ENCODE peak calls at places on chromosome 14, in eight cellular contexts. C is stimulated activated CD4-positive, alpha-beta T cell treated with anti-CD3 and anti-CD28 coated beads, TNF-alpha, amount 100 ng/mL, for 4 hours; E is GM10248; J is iris pigment epithelial cell; Q is neuronal stem cell; T is colonic mucosa; K is neural progenitor cell; S is NCI-H2107. M is an unnamed sample.

GRCh38 chr14:93045965-93046695 is 69.6 kb downstream of the ITPK1 start:
- DNase-seq in K (no peak), T (peak), S (no peak), C (no peak), Q (no peak), J (peak), E (no peak), M (no peak)

GRCh38 chr14:54772451-54772881 is 130.2 kb downstream of the GCH1 start:
- DNase-seq in J (peak), K (no peak), T (no peak), C (no peak), Q (no peak), E (no peak), S (no peak), M (no peak)

GRCh38 chr14:90805662-90806548 is 10.3 kb downstream of the TTC7B start:
- DNase-seq in E (no peak), T (no peak), K (peak), J (peak), C (no peak), Q (no peak), S (no peak), M (no peak)

GRCh38 chr14:59829469-59829868 is 41.1 kb downstream of the RTN1 start:
- DNase-seq in S (no peak), J (peak), C (no peak), Q (no peak), E (no peak), T (no peak), K (no peak), M (no peak)

GRCh38 chr14:56555921-56556570 is 23.6 kb upstream of the TMEM260 start:
- DNase-seq in E (peak), K (peak), S (peak), T (no peak), J (peak), Q (peak), C (no peak), M (no peak)

GRCh38 chr14:36579573-36580140 is 2.8 kb downstream of the NKX2-8 start:
- DNase-seq in J (no peak), K (peak), E (no peak), C (no peak), Q (no peak), S (no peak), T (no peak), M (no peak)

GRCh38 chr14:101845896-101846295 is 84.4 kb downstream of the PPP2R5C start:
- DNase-seq in E (no peak), J (no peak), S (no peak), T (no peak), C (no peak), Q (no peak), K (no peak), M (no peak)

GRCh38 chr14:94867931-94868597 is 98.2 kb upstream of the GSC start:
- DNase-seq in J (no peak), S (no peak), Q (no peak), K (peak), C (no peak), T (no peak), E (no peak), M (no peak)

GRCh38 chr14:90624228-90624627 is 192.0 kb downstream of the TTC7B start:
- DNase-seq in J (peak), Q (no peak), T (no peak), E (no peak), S (no peak), K (no peak), C (no peak), M (no peak)

GRCh38 chr14:58752782-58753181 is 115.0 kb downstream of the DACT1 start:
- DNase-seq in K (no peak), E (no peak), S (no peak), J (no peak), C (no peak), T (peak), Q (no peak), M (no peak)

GRCh38 chr14:105861985-105862465 is 335.6 kb downstream of the TMEM121 start:
- DNase-seq in Q (no peak), S (no peak), E (peak), J (no peak), C (no peak), K (no peak), T (no peak), M (no peak)

GRCh38 chr14:92443741-92444140 is 69.8 kb upstream of the RIN3 start:
- DNase-seq in S (no peak), J (no peak), C (no peak), Q (no peak), E (no peak), T (no peak), K (no peak), M (no peak)

GRCh38 chr14:99321236-99321925 is 49.4 kb upstream of the BCL11B start:
- DNase-seq in K (no peak), Q (no peak), T (no peak), J (no peak), E (peak), S (no peak), C (no peak), M (no peak)

GRCh38 chr14:28083456-28083855 is 683.1 kb upstream of the FOXG1 start:
- DNase-seq in T (no peak), J (peak), S (no peak), E (no peak), C (no peak), Q (no peak), K (peak), M (no peak)

GRCh38 chr14:55840821-55841220 is 260.8 kb downstream of the KTN1 start:
- DNase-seq in T (no peak), K (no peak), E (no peak), S (no peak), C (no peak), J (no peak), Q (no peak), M (no peak)

GRCh38 chr14:83923836-83924235 is 1606.1 kb upstream of the FLRT2 start:
- DNase-seq in K (no peak), T (no peak), E (no peak), J (no peak), C (no peak), S (no peak), Q (no peak), M (no peak)

GRCh38 chr14:60648934-60649814 is at the start of gene SIX1:
- DNase-seq in C (no peak), S (peak), T (peak), Q (peak), K (peak), J (peak), E (peak), M (peak)

GRCh38 chr14:71048393-71048792 is 141.1 kb downstream of the PCNX1 start:
- DNase-seq in E (no peak), Q (no peak), C (no peak), T (no peak), S (no peak), J (no peak), K (no peak), M (no peak)

GRCh38 chr14:61695695-61696527 is 598 bp downstream of the HIF1A start:
- DNase-seq in Q (peak), C (peak), J (peak), E (peak), S (peak), T (peak), K (peak), M (peak)

GRCh38 chr14:96255501-96256366 is at the start of gene BDKRB1:
- DNase-seq in S (no peak), J (peak), E (no peak), K (no peak), T (no peak), C (no peak), Q (no peak), M (no peak)

GRCh38 chr14:88868558-88869159 is 44.2 kb downstream of the TTC8 start:
- DNase-seq in T (no peak), E (peak), J (peak), Q (no peak), S (peak), C (no peak), K (no peak), M (no peak)

M was measured in NCI-H1092.